ENCODE peak calls at places on chromosomes 16 and 17, in eight cellular contexts. X, K, L, T, R, G, U and C are unnamed samples. For H3K4me1, the result is how much of the 10 kb centered on the place peaks cover.

GRCh38 chr16:83296505-83296904 is 511.3 kb upstream of the HSBP1 start:
- DNase-seq in T (no peak), L (no peak), X (no peak), G (no peak), U (no peak), K (no peak), R (no peak), C (no peak)

GRCh38 chr16:11462861-11463260 is 117.6 kb downstream of the RMI2 start:
- DNase-seq in K (no peak), T (no peak), L (no peak), R (no peak), X (no peak), U (no peak), G (no peak), C (no peak)

GRCh38 chr16:56608876-56609462 is 585 bp downstream of the MT2A start:
- DNase-seq in R (peak), K (no peak), U (no peak), T (no peak), G (no peak), L (no peak), X (no peak), C (peak)

GRCh38 chr16:54398986-54399385 is 112.4 kb upstream of the IRX3 start:
- DNase-seq in X (no peak), T (no peak), G (no peak), L (no peak), K (no peak), R (no peak), U (no peak), C (no peak)

GRCh38 chr16:27367463-27368357 is 34.3 kb upstream of the IL21R start:
- DNase-seq in K (peak), U (peak), T (peak), G (peak), R (peak), X (peak), L (peak), C (peak)

GRCh38 chr17:75418523-75419050 is 13.1 kb upstream of the GRB2 start:
- DNase-seq in K (no peak), G (no peak), T (no peak), L (no peak), R (no peak), U (no peak), X (no peak), C (no peak)

GRCh38 chr16:87453326-87453725 is 39.5 kb downstream of the ZCCHC14 start:
- DNase-seq in T (no peak), R (no peak), U (no peak), X (no peak), L (no peak), K (no peak), G (no peak), C (no peak)

GRCh38 chr16:53085539-53086450 is 31.0 kb downstream of the CHD9 start:
- DNase-seq in G (peak), U (peak), R (no peak), X (no peak), T (no peak), K (no peak), L (peak), C (no peak)

GRCh38 chr16:85564277-85565051 is 48.7 kb upstream of the GSE1 start:
- DNase-seq in U (no peak), R (no peak), G (no peak), L (no peak), T (no peak), X (peak), K (no peak), C (peak)

GRCh38 chr16:10126686-10127085 is 55.5 kb downstream of the GRIN2A start:
- DNase-seq in K (no peak), L (peak), R (no peak), X (no peak), G (no peak), U (no peak), T (no peak), C (no peak)

GRCh38 chr16:76639685-76640289 is 362.6 kb downstream of the CNTNAP4 start:
- DNase-seq in U (no peak), K (no peak), T (peak), R (no peak), G (peak), X (no peak), L (peak), C (no peak)

GRCh38 chr16:79816081-79816497 is 215.6 kb upstream of the MAF start:
- DNase-seq in R (no peak), L (no peak), G (no peak), U (no peak), X (no peak), K (no peak), T (no peak), C (no peak)

GRCh38 chr16:53115047-53115446 is 60.3 kb downstream of the CHD9 start:
- DNase-seq in T (no peak), K (no peak), U (no peak), X (no peak), G (no peak), L (no peak), R (no peak), C (no peak)

GRCh38 chr16:31695667-31696066 is 168.0 kb downstream of the AHSP start:
- DNase-seq in U (no peak), L (no peak), R (no peak), T (no peak), K (no peak), G (no peak), X (no peak), C (no peak)

GRCh38 chr16:73432794-73433455 is 385.0 kb upstream of the ZFHX3 start:
- DNase-seq in T (no peak), U (no peak), R (no peak), L (no peak), X (no peak), G (no peak), K (no peak), C (no peak)

GRCh38 chr17:8581002-8581658 is 49.4 kb downstream of the MYH10 start:
- DNase-seq in R (no peak), X (no peak), G (no peak), L (peak), U (no peak), T (no peak), K (no peak), C (no peak)

GRCh38 chr17:67245694-67246397 is 850 bp upstream of the HELZ start:
- DNase-seq in X (peak), R (no peak), U (peak), T (no peak), G (peak), K (no peak), L (no peak), C (peak)

GRCh38 chr16:46884513-46885293 is 541 bp downstream of the GPT2 start:
- DNase-seq in U (no peak), X (no peak), G (peak), T (no peak), K (no peak), L (peak), R (no peak), C (no peak)

GRCh38 chr17:28948873-28949184 is 2.5 kb downstream of the PHF12 start:
- DNase-seq in R (no peak), G (no peak), K (no peak), X (no peak), U (peak), T (no peak), L (peak), C (no peak)

GRCh38 chr16:52455549-52456277 is 91.2 kb downstream of the TOX3 start:
- DNase-seq in X (no peak), L (no peak), G (no peak), K (no peak), T (no peak), R (no peak), U (no peak), C (no peak)

GRCh38 chr16:9372934-9373890 is 281.8 kb downstream of the HAPSTR1 start:
- DNase-seq in K (no peak), L (no peak), X (no peak), T (no peak), U (no peak), R (no peak), G (no peak), C (no peak)

GRCh38 chr17:33113281-33114010 is 121.8 kb downstream of the SPACA3 start:
- DNase-seq in L (peak), R (no peak), K (no peak), U (no peak), G (no peak), T (no peak), X (no peak), C (no peak)

GRCh38 chr16:4317471-4318170 is 1.8 kb downstream of the GLIS2 start:
- DNase-seq in K (no peak), X (no peak), L (peak), T (no peak), G (peak), R (peak), U (no peak), C (peak)

GRCh38 chr17:31691251-31691905 is 167.7 kb downstream of the COPRS start:
- DNase-seq in T (no peak), K (no peak), X (no peak), L (no peak), U (no peak), R (no peak), G (no peak), C (no peak)
- H3K4me1 ChIP-seq in T (under half), K (under half), X (under half), L (under half), U (under half), R (under half), G (under half), C (under half)

GRCh38 chr17:57099165-57099564 is 14.1 kb downstream of the AKAP1 start:
- DNase-seq in K (no peak), U (no peak), R (no peak), X (no peak), T (no peak), G (no peak), L (no peak), C (no peak)

GRCh38 chr17:57097832-57098421 is 12.9 kb downstream of the AKAP1 start:
- DNase-seq in G (no peak), R (peak), K (no peak), T (no peak), L (peak), X (no peak), U (no peak), C (no peak)

GRCh38 chr17:57092779-57093178 is 7.7 kb downstream of the AKAP1 start:
- DNase-seq in U (no peak), L (no peak), X (no peak), G (no peak), K (no peak), T (no peak), R (peak), C (no peak)

GRCh38 chr17:57092171-57092570 is 7.1 kb downstream of the AKAP1 start:
- DNase-seq in T (no peak), K (no peak), L (peak), R (peak), X (no peak), U (no peak), G (no peak), C (no peak)

GRCh38 chr17:57096472-57097198 is 11.6 kb downstream of the AKAP1 start:
- DNase-seq in T (no peak), X (no peak), R (no peak), U (no peak), L (no peak), G (no peak), K (no peak), C (no peak)
- H3K27ac ChIP-seq in T (no peak), X (no peak), R (peak), U (peak), L (no peak), G (no peak), K (no peak), C (peak)

DNA sequence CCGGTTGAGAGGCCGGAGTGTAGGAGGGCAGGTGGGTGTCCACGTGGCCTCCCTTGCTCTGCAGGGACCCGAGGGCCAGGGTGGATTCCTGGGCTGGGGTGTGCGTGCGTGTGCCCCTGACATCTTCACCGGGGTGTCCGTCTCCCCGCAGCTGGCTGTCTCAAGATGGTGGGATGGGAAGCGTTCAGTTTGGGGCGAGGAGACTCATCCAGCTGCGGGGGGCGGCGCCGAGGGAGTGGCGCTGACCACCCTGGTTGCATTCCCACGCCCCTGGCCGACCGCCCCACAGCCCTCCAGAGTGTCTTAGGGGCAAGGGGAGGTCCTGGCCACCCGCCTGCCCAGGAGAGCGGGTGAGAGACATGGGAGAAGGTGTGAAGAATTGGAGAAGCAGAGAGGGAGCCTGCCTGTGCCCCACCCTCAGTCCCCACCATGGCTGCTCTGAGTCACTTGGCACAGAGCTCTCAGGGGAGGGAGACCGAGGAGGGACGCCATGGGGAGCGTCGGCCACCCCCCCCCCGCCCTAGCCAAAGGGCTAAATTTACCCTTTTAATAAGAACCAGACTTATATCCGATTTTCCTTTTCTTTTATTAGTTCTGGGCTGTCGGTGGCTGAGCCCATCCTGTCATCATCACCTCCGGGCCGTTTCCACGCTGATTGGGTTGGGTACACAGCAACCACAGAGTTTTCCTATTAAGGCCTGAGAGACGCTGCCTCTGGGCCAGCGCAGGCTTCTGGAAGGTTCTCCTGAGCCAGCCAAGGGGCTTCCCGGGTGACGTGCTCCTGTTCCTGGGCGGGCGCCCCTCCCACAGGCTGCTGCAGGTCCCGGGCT is 22.0 kb downstream of the BAHCC1 start:
- DNase-seq in G (peak), U (no peak), R (peak), L (peak), X (no peak), T (no peak), K (no peak), C (no peak)
- H3K4me1 ChIP-seq in G (under half), U (under half), R (under half), L (half or more), X (under half), T (under half), K (half or more), C (under half)

GRCh38 chr17:60425626-60426025 is 3.3 kb downstream of the CHCT1 start:
- DNase-seq in R (no peak), X (no peak), L (no peak), K (no peak), T (no peak), U (no peak), G (no peak), C (peak)

GRCh38 chr17:60426596-60426995 is 4.3 kb downstream of the CHCT1 start:
- DNase-seq in L (no peak), X (no peak), T (no peak), K (no peak), G (no peak), R (no peak), U (no peak), C (peak)

GRCh38 chr17:60423865-60424264 is 1.6 kb downstream of the CHCT1 start:
- DNase-seq in X (no peak), T (no peak), L (no peak), R (no peak), U (no peak), K (no peak), G (no peak), C (peak)

GRCh38 chr17:60421273-60422161 is 772 bp upstream of the CHCT1 start:
- DNase-seq in R (peak), T (peak), U (peak), G (peak), L (peak), X (peak), K (no peak), C (peak)

DNA sequence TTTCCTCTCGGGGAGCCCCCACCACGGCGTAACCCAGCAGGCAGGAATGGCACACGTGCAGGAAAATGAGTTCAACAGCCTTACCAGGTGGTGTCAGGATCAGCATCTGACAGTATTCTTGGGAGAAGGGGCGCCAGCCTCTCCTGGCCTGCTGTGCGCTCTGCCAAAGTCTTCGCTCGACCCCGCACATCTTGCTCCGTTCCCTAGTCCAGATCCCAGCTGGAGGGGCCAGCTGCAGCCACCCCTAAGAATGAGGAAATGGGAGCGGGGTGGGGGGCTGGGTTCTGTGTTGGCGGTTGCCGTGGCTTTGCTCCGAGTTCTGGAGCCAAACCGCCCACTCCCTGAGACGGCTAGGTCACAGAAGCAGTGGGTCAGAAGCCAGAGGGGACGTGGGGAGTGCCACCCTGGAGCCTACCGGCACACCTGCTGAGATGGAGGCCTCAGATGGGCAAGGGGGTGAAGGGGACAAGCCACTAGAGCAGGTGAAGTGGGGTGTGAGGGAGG is at the start of gene CHCT1:
- DNase-seq in L (no peak), G (no peak), X (peak), R (no peak), T (no peak), K (no peak), U (no peak), C (peak)
- H3K27ac ChIP-seq in L (peak), G (no peak), X (peak), R (peak), T (no peak), K (no peak), U (no peak), C (no peak)

GRCh38 chr17:82112181-82112865 is 14.3 kb upstream of the FASN start:
- DNase-seq in T (no peak), U (no peak), X (no peak), R (no peak), G (no peak), K (no peak), L (no peak), C (no peak)
- H3K4me1 ChIP-seq in T (under half), U (under half), X (under half), R (under half), G (under half), K (under half), L (under half), C (under half)

GRCh38 chr16:57817680-57818079 is 15.4 kb upstream of the KIFC3 start:
- DNase-seq in L (no peak), T (no peak), K (no peak), U (no peak), X (no peak), R (no peak), G (no peak), C (no peak)
- H3K27ac ChIP-seq in L (no peak), T (no peak), K (no peak), U (no peak), X (no peak), R (no peak), G (no peak), C (no peak)

GRCh38 chr17:10025224-10025623 is 120.2 kb upstream of the RCVRN start:
- DNase-seq in K (no peak), U (no peak), G (no peak), T (no peak), R (peak), X (no peak), L (no peak), C (no peak)
- H3K4me1 ChIP-seq in K (under half), U (under half), G (under half), T (under half), R (under half), X (under half), L (under half), C (under half)